ENCODE peak calls at places on chromosome 19, in five cellular contexts. K, Y, F, E and A are unnamed samples.

GRCh38 chr19:4647676-4648644 is 8.6 kb downstream of the TNFAIP8L1 start:
- DNase-seq in K (no peak), F (peak; percentile 63), Y (no peak), E (no peak), A (no peak)

GRCh38 chr19:34881982-34882381 is 44.7 kb upstream of the ZNF30 start:
- DNase-seq in Y (no peak), E (no peak), K (peak; percentile 24), F (no peak), A (peak; percentile 4)

GRCh38 chr19:45729774-45730388 is 815 bp downstream of the FBXO46 start:
- DNase-seq in E (no peak), K (no peak), F (peak; percentile 33), Y (no peak), A (peak; percentile 43)

GRCh38 chr19:45474191-45474940 is 6.6 kb downstream of the FOSB start:
- DNase-seq in F (no peak), K (peak; percentile 25), E (no peak), Y (no peak), A (peak; percentile 76)

GRCh38 chr19:20078696-20079095 is 896 bp downstream of the ZNF90 start:
- DNase-seq in E (no peak), K (peak; percentile 18), Y (no peak), F (peak; percentile 55), A (peak; percentile 60)

GRCh38 chr19:56119585-56119978 is 1.5 kb downstream of the ZNF787 start:
- DNase-seq in F (no peak), E (no peak), Y (no peak), K (peak; percentile 44), A (peak; percentile 37)

GRCh38 chr19:48548253-48548911 is 3.6 kb upstream of the SULT2B1 start:
- DNase-seq in Y (no peak), K (no peak), E (no peak), F (no peak), A (no peak)

GRCh38 chr19:34989248-34989797 is 10.8 kb upstream of the GRAMD1A start:
- DNase-seq in Y (no peak), E (no peak), F (no peak), K (no peak), A (no peak)

GRCh38 chr19:3494559-3494958 is 5.9 kb downstream of the DOHH start:
- DNase-seq in E (no peak), Y (no peak), F (no peak), K (no peak), A (no peak)

GRCh38 chr19:57888494-57889231 is at the start of gene ZNF814:
- DNase-seq in K (peak; percentile 84), Y (no peak), E (peak; percentile 3), F (peak; percentile 99), A (peak; percentile 87)

GRCh38 chr19:29525901-29526729 is at the start of gene VSTM2B:
- DNase-seq in K (no peak), Y (no peak), F (peak; percentile 46), E (no peak), A (no peak)
- H3K27me3 ChIP-seq in K (peaks cover 66% of the 10 kb centered on the region), Y (peaks cover 27% of the 10 kb centered on the region), F (peaks cover 85% of the 10 kb centered on the region), E (no peaks in the 10 kb centered on the region), A (peaks cover 62% of the 10 kb centered on the region)

GRCh38 chr19:41877916-41878905 is 1.1 kb downstream of the CD79A start:
- DNase-seq in E (no peak), K (no peak), Y (no peak), F (no peak), A (no peak)
- H3K4me1 ChIP-seq in E (peaks cover 4% of the 10 kb centered on the region), K (no peaks in the 10 kb centered on the region), Y (peaks cover 24% of the 10 kb centered on the region), F (peaks cover 5% of the 10 kb centered on the region), A (peaks cover 4% of the 10 kb centered on the region)

GRCh38 chr19:13055213-13056051 is 47.2 kb downstream of the LYL1 start:
- DNase-seq in F (peak; percentile 68), Y (no peak), E (peak; percentile 55), K (peak; percentile 89), A (peak; percentile 96)

GRCh38 chr19:13054605-13055212 is 47.9 kb downstream of the LYL1 start:
- DNase-seq in E (no peak), F (no peak), Y (no peak), K (no peak), A (no peak)

GRCh38 chr19:13053238-13053637 is 49.4 kb downstream of the LYL1 start:
- DNase-seq in F (no peak), Y (no peak), E (no peak), K (no peak), A (peak; percentile 25)

GRCh38 chr19:13052447-13053232 is 50.0 kb downstream of the LYL1 start:
- DNase-seq in Y (no peak), F (no peak), K (no peak), E (no peak), A (no peak)

GRCh38 chr19:13053761-13054604 is 48.7 kb downstream of the LYL1 start:
- DNase-seq in Y (no peak), K (peak; percentile 96), F (peak; percentile 50), E (no peak), A (peak; percentile 91)
- H3K27me3 ChIP-seq in Y (peaks cover 23% of the 10 kb centered on the region), K (no peaks in the 10 kb centered on the region), F (peaks cover 100% of the 10 kb centered on the region), E (no peaks in the 10 kb centered on the region), A (no peaks in the 10 kb centered on the region)

DNA sequence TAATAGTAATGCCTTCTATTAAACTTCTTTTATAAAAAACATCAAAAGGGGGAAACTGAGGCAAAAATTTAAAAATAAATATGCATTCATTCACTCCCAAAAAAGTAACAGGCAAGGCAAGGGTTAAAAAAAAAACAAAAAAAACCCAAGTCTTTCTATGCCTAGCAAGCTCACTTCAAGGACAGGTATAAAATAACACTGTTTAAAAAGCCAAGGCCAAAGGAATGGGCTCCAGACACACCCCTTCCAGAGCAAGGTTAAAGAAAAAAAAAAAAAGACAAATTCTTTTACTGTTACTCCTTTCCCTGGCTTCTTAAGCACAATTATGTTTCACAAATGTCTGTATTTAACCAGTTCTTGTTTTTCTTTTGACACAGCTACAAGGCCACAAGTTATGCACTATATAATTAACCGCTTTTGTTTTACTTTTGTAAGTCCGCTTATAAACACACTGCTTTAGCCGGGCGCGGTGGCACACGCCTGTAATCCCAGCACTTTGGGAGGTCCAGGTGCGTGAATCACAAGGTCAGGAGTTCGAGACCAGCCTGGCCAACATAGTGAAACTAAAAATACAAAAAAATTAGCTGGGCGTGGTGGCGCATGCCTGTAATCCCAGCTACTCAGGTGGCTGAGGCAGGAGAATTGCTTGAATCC is 3.6 kb downstream of the SIGLEC11 start:
- DNase-seq in F (no peak), Y (no peak), K (no peak), E (no peak), A (peak; percentile 6)
- H3K4me1 ChIP-seq in F (peaks cover 39% of the 10 kb centered on the region), Y (peaks cover 4% of the 10 kb centered on the region), K (no peaks in the 10 kb centered on the region), E (peaks cover 30% of the 10 kb centered on the region), A (peaks cover 8% of the 10 kb centered on the region)

DNA sequence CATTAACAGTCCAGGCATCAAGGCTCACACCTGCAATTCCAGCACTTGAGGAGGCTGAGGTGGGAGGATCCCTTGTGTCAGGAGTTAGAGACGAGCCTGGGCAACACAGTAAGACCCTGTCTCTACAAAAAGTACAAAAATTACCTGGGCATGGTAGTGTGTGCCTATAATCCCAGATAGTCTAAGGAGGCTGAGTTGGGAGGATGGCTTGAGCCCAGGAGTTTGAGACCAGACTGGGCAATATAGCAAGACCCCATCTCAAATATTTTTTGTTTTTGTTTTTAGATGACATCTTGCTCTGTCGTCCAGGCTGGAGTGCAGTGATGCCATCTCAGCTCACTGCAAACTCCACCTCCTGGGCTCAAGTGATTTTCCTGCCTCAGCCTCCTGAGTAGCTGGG is 40.1 kb upstream of the ONECUT3 start:
- DNase-seq in K (no peak), Y (no peak), F (no peak), E (no peak), A (no peak)
- H3K27me3 ChIP-seq in K (peaks cover 22% of the 10 kb centered on the region), Y (peaks cover 90% of the 10 kb centered on the region), F (no peaks in the 10 kb centered on the region), E (peaks cover 4% of the 10 kb centered on the region), A (peaks cover 23% of the 10 kb centered on the region)

GRCh38 chr19:18429717-18430416 is 8.1 kb downstream of the ISYNA1 start:
- DNase-seq in E (no peak), F (no peak), Y (no peak), K (no peak), A (no peak)

GRCh38 chr19:18428173-18428836 is 9.1 kb downstream of the SSBP4 start:
- DNase-seq in E (no peak), Y (no peak), F (no peak), K (no peak), A (no peak)

GRCh38 chr19:18427752-18428131 is 8.5 kb downstream of the SSBP4 start:
- DNase-seq in F (no peak), K (no peak), Y (no peak), E (no peak), A (no peak)

GRCh38 chr19:18430417-18431144 is 7.4 kb downstream of the ISYNA1 start:
- DNase-seq in K (no peak), F (no peak), Y (no peak), E (no peak), A (no peak)

GRCh38 chr19:18428837-18429674 is 8.9 kb downstream of the ISYNA1 start:
- DNase-seq in K (peak; percentile 72), Y (peak; percentile 77), F (peak; percentile 96), E (no peak), A (peak; percentile 92)
- H3K4me1 ChIP-seq in K (peaks cover 19% of the 10 kb centered on the region), Y (peaks cover 4% of the 10 kb centered on the region), F (peaks cover 38% of the 10 kb centered on the region), E (peaks cover 55% of the 10 kb centered on the region), A (peaks cover 18% of the 10 kb centered on the region)

GRCh38 chr19:5697890-5698634 is 8.0 kb downstream of the RPL36 start:
- DNase-seq in F (peak; percentile 1), K (no peak), E (no peak), Y (no peak), A (no peak)
- H3K27me3 ChIP-seq in F (no peaks in the 10 kb centered on the region), K (no peaks in the 10 kb centered on the region), E (no peaks in the 10 kb centered on the region), Y (no peaks in the 10 kb centered on the region), A (no peaks in the 10 kb centered on the region)

GRCh38 chr19:10963865-10964264 is 3.0 kb downstream of the SMARCA4 start:
- DNase-seq in Y (no peak), F (no peak), E (no peak), K (no peak), A (no peak)
- H3K4me1 ChIP-seq in Y (peaks cover 19% of the 10 kb centered on the region), F (peaks cover 27% of the 10 kb centered on the region), E (peaks cover 27% of the 10 kb centered on the region), K (peaks cover 9% of the 10 kb centered on the region), A (peaks cover 9% of the 10 kb centered on the region)

GRCh38 chr19:51025809-51026553 is 435 bp downstream of the KLK11 start:
- DNase-seq in Y (no peak), F (no peak), E (no peak), K (no peak), A (no peak)
- H3K27me3 ChIP-seq in Y (peaks cover 15% of the 10 kb centered on the region), F (no peaks in the 10 kb centered on the region), E (no peaks in the 10 kb centered on the region), K (no peaks in the 10 kb centered on the region), A (peaks cover 44% of the 10 kb centered on the region)

GRCh38 chr19:13103961-13104847 is 1.5 kb upstream of the LYL1 start:
- DNase-seq in F (peak; percentile 81), E (no peak), K (no peak), Y (peak; percentile 72), A (peak; percentile 33)
- H3K4me1 ChIP-seq in F (peaks cover 16% of the 10 kb centered on the region), E (peaks cover 37% of the 10 kb centered on the region), K (peaks cover 10% of the 10 kb centered on the region), Y (peaks cover 22% of the 10 kb centered on the region), A (peaks cover 13% of the 10 kb centered on the region)